ENCODE peak calls at places on chromosomes 13 and 19, in ten cellular contexts. X is IMR-90, A is transverse colon, E is Panc1, J is BE2C, Q is upper lobe of left lung, L is HCT116, M is suprapubic skin, S is cardiac muscle cell, R is astrocyte. U is an unnamed sample. For H3K4me1, the result is how much of the 10 kb centered on the place peaks cover.

GRCh38 chr13:77697208-77698103 is at the start of gene SLAIN1:
- DNase-seq in L (no peak), J (peak), R (peak), A (peak), X (peak), Q (peak), S (peak), M (peak), E (no peak), U (peak)

GRCh38 chr13:108948269-108948671 is 318.9 kb downstream of the MYO16 start:
- DNase-seq in Q (no peak), R (no peak), L (no peak), S (no peak), J (no peak), M (no peak), X (no peak), E (no peak), A (no peak), U (no peak)

GRCh38 chr19:55241143-55241934 is 12.8 kb upstream of the TMEM86B start:
- DNase-seq in M (no peak), L (no peak), R (no peak), Q (peak), J (no peak), A (no peak), S (no peak), X (no peak), E (no peak), U (no peak)

GRCh38 chr19:36605101-36605838 is at the start of gene ZNF382:
- DNase-seq in M (peak), A (peak), X (peak), Q (peak), R (peak), S (peak), J (peak), E (no peak), L (no peak), U (peak)

GRCh38 chr13:63163903-63164302 is 1748.3 kb upstream of the PCDH20 start:
- DNase-seq in J (no peak), L (no peak), S (no peak), R (no peak), M (no peak), X (no peak), Q (no peak), E (no peak), A (no peak), U (no peak)

GRCh38 chr19:6617374-6617773 is 26.4 kb upstream of the CD70 start:
- DNase-seq in X (no peak), L (no peak), A (no peak), Q (no peak), S (no peak), R (no peak), E (no peak), M (no peak), J (no peak), U (no peak)

GRCh38 chr13:73261739-73262216 is 203.0 kb downstream of the KLF5 start:
- DNase-seq in J (peak), L (no peak), A (no peak), X (no peak), S (peak), R (no peak), E (no peak), M (no peak), Q (no peak), U (no peak)

GRCh38 chr13:24610956-24611355 is 69.3 kb upstream of the ATP12A start:
- DNase-seq in E (no peak), L (no peak), M (no peak), R (no peak), A (no peak), X (no peak), J (no peak), Q (no peak), S (no peak), U (no peak)

GRCh38 chr19:52904052-52904451 is 6.6 kb upstream of the ZNF320 start:
- DNase-seq in R (no peak), Q (no peak), E (no peak), J (no peak), M (no peak), S (no peak), L (no peak), X (no peak), A (no peak), U (no peak)

GRCh38 chr19:1066748-1067340 is at the start of gene ARHGAP45:
- DNase-seq in J (no peak), X (no peak), R (no peak), E (no peak), Q (peak), A (peak), M (no peak), S (no peak), L (no peak), U (peak)

GRCh38 chr19:6480843-6481415 is 658 bp downstream of the DENND1C start:
- DNase-seq in J (no peak), E (no peak), Q (no peak), A (no peak), M (no peak), R (no peak), L (no peak), S (no peak), X (no peak), U (no peak)

GRCh38 chr13:23678768-23679167 is 108.6 kb downstream of the TNFRSF19 start:
- DNase-seq in L (no peak), X (no peak), J (no peak), M (no peak), Q (no peak), S (no peak), E (no peak), A (no peak), R (no peak), U (no peak)

GRCh38 chr13:33235078-33235477 is 50.5 kb downstream of the STARD13 start:
- DNase-seq in S (peak), Q (no peak), L (no peak), X (peak), J (no peak), A (no peak), E (no peak), M (no peak), R (peak), U (no peak)

GRCh38 chr19:2695288-2695866 is 7.1 kb downstream of the GNG7 start:
- DNase-seq in Q (no peak), X (no peak), A (no peak), E (no peak), J (no peak), M (no peak), L (no peak), R (no peak), S (peak), U (no peak)

GRCh38 chr13:76516013-76516412 is 370.2 kb downstream of the KCTD12 start:
- DNase-seq in L (no peak), A (no peak), X (peak), Q (no peak), R (peak), J (no peak), S (peak), E (no peak), M (no peak), U (no peak)

GRCh38 chr19:6737873-6738725 is 719 bp upstream of the GPR108 start:
- DNase-seq in Q (no peak), R (peak), E (peak), X (peak), A (peak), S (peak), M (peak), J (peak), L (no peak), U (peak)

GRCh38 chr13:102197193-102197592 is 204.7 kb downstream of the FGF14 start:
- DNase-seq in E (no peak), J (peak), M (no peak), A (no peak), X (peak), Q (no peak), S (no peak), R (peak), L (no peak), U (no peak)

GRCh38 chr19:49807174-49807830 is 5.8 kb downstream of the FUZ start:
- DNase-seq in M (peak), Q (no peak), A (no peak), L (no peak), E (no peak), R (no peak), X (no peak), S (no peak), J (no peak), U (no peak)

DNA sequence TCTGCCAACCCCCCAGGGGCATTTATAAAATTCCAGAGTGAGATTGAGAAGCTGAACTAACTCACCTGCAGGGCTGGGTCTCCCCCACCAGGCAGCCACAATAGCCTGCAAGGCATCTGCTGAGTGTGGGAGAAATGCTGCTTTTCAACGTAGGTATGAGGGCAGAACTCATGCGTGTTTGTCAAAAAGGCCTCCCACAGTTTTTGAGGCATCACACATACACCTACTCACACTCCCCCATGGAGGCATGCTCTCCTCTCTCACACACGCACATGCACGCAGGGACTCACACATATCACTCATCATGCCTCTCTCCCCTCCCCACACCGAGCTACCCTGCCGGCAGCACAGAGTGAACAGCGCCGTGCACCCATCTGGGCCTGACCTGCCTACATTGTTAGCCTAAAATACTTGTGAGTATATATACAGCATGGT is 390.5 kb downstream of the FGF9 start:
- DNase-seq in E (no peak), L (no peak), X (no peak), J (no peak), S (no peak), M (no peak), R (no peak), Q (peak), A (no peak), U (peak)
- TF ChIP-seq CTCF in E (no peak), L (no peak), X (no peak), J (no peak), S (no peak), M (no peak), R (no peak), Q (no peak), A (no peak), U (peak)

GRCh38 chr13:40984670-40985366 is 34.3 kb downstream of the ELF1 start:
- DNase-seq in J (no peak), E (no peak), M (no peak), R (no peak), S (peak), X (no peak), L (no peak), A (no peak), Q (no peak), U (no peak)

GRCh38 chr13:40983725-40984669 is 35.1 kb downstream of the ELF1 start:
- DNase-seq in Q (no peak), E (no peak), S (no peak), J (no peak), L (no peak), X (no peak), A (no peak), R (no peak), M (no peak), U (no peak)

GRCh38 chr13:40987606-40988280 is 31.4 kb downstream of the ELF1 start:
- DNase-seq in L (no peak), Q (no peak), X (peak), A (no peak), J (no peak), M (no peak), E (no peak), R (no peak), S (no peak), U (no peak)

GRCh38 chr13:40985596-40986327 is 33.4 kb downstream of the ELF1 start:
- DNase-seq in X (no peak), Q (no peak), M (no peak), E (no peak), J (no peak), R (no peak), L (no peak), S (no peak), A (no peak), U (no peak)

DNA sequence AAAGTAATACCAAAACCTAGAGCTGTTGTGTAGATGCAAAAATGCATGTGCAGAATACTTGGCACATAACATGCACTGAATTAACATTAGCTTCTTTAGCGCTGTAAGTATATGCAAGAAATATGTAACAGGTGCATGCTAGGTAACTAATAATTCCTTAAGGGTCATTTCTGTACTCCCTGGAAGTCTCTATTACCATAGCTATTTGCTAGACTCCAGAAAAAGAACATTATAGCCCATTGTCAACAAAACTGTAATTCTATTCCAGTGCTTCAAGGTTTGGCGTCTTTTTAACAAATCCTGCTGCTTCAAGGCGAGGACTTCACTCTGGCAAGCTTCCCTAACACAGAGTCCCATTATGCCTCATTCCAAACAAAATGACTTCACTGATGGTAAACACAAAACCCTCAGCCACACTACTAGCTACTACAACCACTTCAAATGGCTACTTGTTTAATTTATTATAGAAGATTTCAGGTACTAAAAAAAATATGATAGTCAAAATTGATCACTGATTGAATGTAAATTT is 32.7 kb downstream of the ELF1 start:
- DNase-seq in E (no peak), X (peak), J (no peak), L (no peak), R (peak), A (no peak), Q (no peak), S (peak), M (no peak), U (no peak)
- H3K4me3 ChIP-seq in E (peak), X (no peak), J (no peak), L (no peak), R (no peak), A (no peak), Q (no peak), S (no peak), M (peak), U (no peak)

GRCh38 chr13:26957163-26957562 is 196.6 kb upstream of the GPR12 start:
- DNase-seq in R (no peak), A (no peak), Q (no peak), L (no peak), X (no peak), S (no peak), M (no peak), J (no peak), E (no peak), U (no peak)
- H3K4me1 ChIP-seq in R (under half), A (half or more), Q (under half), L (under half), X (under half), S (under half), M (under half), J (under half), E (under half), U (under half)

GRCh38 chr13:79442706-79443105 is 36.7 kb upstream of the RBM26 start:
- DNase-seq in L (no peak), E (no peak), S (no peak), Q (no peak), A (no peak), M (no peak), X (no peak), R (no peak), J (no peak), U (no peak)
- TF ChIP-seq CTCF in L (no peak), E (no peak), S (no peak), Q (no peak), A (no peak), M (no peak), X (no peak), R (no peak), J (no peak), U (no peak)

GRCh38 chr13:80133631-80134083 is 207.3 kb downstream of the SPRY2 start:
- DNase-seq in E (no peak), A (peak), S (no peak), L (no peak), Q (no peak), J (no peak), X (no peak), M (no peak), R (no peak), U (no peak)
- H3K4me3 ChIP-seq in E (peak), A (no peak), S (no peak), L (no peak), Q (no peak), J (no peak), X (no peak), M (peak), R (no peak), U (no peak)

GRCh38 chr19:17125052-17125727 is 49.6 kb downstream of the MYO9B start:
- DNase-seq in A (no peak), Q (no peak), J (no peak), R (peak), M (no peak), S (peak), L (no peak), E (no peak), X (peak), U (peak)
- H3K4me1 ChIP-seq in A (half or more), Q (under half), J (under half), R (under half), M (under half), S (under half), L (under half), E (under half), X (under half), U (half or more)

GRCh38 chr19:38792250-38793111 is 3.5 kb downstream of the LGALS7B start:
- DNase-seq in M (no peak), J (no peak), Q (peak), E (no peak), S (peak), L (no peak), A (peak), R (no peak), X (no peak), U (peak)
- TF ChIP-seq CTCF in M (no peak), J (no peak), Q (peak), E (no peak), S (peak), L (no peak), A (peak), R (no peak), X (no peak), U (no peak)

DNA sequence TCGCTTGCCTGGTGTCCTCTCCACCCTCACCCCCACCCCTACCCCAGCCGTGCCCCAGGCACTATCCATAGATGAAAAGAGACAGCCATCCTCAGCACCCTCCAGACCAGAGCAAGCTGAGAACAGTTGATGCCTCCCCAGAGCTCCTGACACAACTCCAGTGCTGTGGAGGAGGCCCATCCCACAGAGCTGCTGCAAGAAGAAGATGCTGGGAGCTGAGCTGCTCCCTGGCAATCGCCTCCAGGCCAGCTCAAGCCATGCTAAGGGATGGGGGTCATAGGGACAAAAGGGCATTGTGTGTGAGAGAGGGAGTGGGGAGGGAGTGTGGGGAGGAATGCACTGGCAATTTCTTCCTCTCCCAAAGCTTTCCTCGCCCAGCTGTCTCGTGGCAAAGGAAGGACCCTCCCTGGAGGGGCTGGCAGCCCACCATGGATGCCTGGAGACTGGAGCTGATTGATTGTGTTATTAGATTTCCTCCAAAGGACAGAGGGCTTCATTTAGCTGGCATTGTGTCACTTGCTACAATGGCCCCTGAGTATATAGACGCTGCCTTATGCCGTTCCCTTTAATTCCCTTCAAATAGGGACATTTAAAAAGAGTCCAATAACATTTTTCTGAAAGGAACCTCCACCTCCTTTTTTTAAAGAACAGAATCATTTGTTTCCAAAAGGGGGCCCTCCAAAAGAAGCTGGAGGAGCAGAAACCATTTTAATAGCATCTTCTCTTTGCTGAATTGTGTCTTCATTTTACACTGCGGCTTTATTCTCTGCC is 476.4 kb downstream of the FOXO1 start:
- DNase-seq in X (no peak), J (no peak), S (peak), L (no peak), A (no peak), Q (no peak), R (no peak), M (no peak), E (no peak), U (no peak)
- H3K4me3 ChIP-seq in X (no peak), J (no peak), S (no peak), L (no peak), A (no peak), Q (no peak), R (no peak), M (no peak), E (no peak), U (peak)

DNA sequence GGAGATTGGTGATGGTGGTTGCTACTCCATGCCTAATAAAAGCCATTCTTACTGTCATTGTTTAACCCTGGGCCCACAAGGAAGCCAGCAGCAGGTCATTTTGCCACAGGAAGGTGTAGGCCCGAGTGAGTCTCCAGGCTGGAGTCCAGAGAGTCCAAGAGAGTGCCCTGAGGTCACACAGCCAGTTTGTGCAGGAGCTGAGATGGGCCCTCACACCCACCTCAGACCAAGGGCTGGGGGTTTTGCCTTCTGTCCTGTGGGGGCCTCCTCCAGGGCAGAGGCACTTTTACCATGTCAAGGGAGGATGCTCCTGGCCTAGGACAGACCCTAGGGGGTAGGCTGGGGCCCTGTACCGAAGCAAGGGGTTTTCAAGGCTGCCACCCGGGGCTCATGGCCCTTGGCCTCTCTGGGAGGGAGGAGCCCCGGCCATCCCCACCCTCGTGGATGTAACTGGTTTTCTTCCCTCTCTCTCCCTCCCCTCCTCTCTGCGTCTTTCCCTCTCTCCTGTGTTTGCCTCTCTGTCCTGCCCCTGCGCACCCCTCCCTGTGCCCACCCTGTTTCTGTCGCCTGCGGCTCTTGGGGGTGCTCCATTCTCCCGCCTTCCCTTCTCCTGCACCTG is 8.0 kb downstream of the CYTH2 start:
- DNase-seq in R (no peak), S (no peak), M (no peak), Q (no peak), L (no peak), E (no peak), A (no peak), J (no peak), X (no peak), U (no peak)
- H3K4me1 ChIP-seq in R (under half), S (under half), M (under half), Q (under half), L (under half), E (under half), A (under half), J (under half), X (under half), U (under half)

U was measured in CD8-positive, alpha-beta T cell.